ENCODE peak calls at places on chromosomes 6 and 20, in four cellular contexts. One of them, this sample, is unnamed.

GRCh38 chr6:20946037-20946436 is 411.8 kb downstream of the CDKAL1 start:
- DNase-seq in K562: no peak
- DNase-seq in GM12878: peak; percentile 43
- DNase-seq in HL-60: peak; percentile 7
- DNase-seq in this sample: peak; percentile 15

GRCh38 chr6:31877651-31878161 is 1.1 kb downstream of the SLC44A4 start:
- DNase-seq in K562: no peak
- DNase-seq in GM12878: no peak
- DNase-seq in HL-60: no peak
- DNase-seq in this sample: no peak

GRCh38 chr6:25747477-25747876 is 7.1 kb upstream of the SLC17A4 start:
- DNase-seq in HL-60: no peak
- DNase-seq in GM12878: no peak
- DNase-seq in K562: no peak
- DNase-seq in this sample: no peak

GRCh38 chr20:46050885-46051284 is 21.9 kb downstream of the SLC12A5 start:
- DNase-seq in GM12878: no peak
- DNase-seq in K562: peak; percentile 40
- DNase-seq in HL-60: no peak
- DNase-seq in this sample: no peak

GRCh38 chr20:24953621-24954133 is 4.6 kb downstream of the CST7 start:
- DNase-seq in GM12878: no peak
- DNase-seq in HL-60: no peak
- DNase-seq in K562: no peak
- DNase-seq in this sample: no peak

GRCh38 chr6:73699656-73700055 is 3.7 kb downstream of the CD109 start:
- DNase-seq in GM12878: no peak
- DNase-seq in HL-60: no peak
- DNase-seq in K562: no peak
- DNase-seq in this sample: no peak

GRCh38 chr6:88983532-88983931 is 20.1 kb upstream of the RNGTT start:
- DNase-seq in HL-60: peak; percentile 67
- DNase-seq in K562: peak; percentile 19
- DNase-seq in GM12878: no peak
- DNase-seq in this sample: no peak

GRCh38 chr20:19935842-19936241 is 81.3 kb upstream of the NAA20 start:
- DNase-seq in HL-60: no peak
- DNase-seq in K562: no peak
- DNase-seq in GM12878: no peak
- DNase-seq in this sample: no peak

GRCh38 chr6:148336901-148337300 is 5.7 kb upstream of the SASH1 start:
- DNase-seq in HL-60: no peak
- DNase-seq in GM12878: no peak
- DNase-seq in K562: no peak
- DNase-seq in this sample: no peak

GRCh38 chr6:6968731-6969552 is 138.8 kb upstream of the RREB1 start:
- DNase-seq in HL-60: no peak
- DNase-seq in GM12878: no peak
- DNase-seq in K562: peak; percentile 75
- DNase-seq in this sample: no peak

GRCh38 chr6:36312854-36313627 is 23.6 kb downstream of the BNIP5 start:
- DNase-seq in HL-60: peak; percentile 77
- DNase-seq in K562: no peak
- DNase-seq in GM12878: peak; percentile 19
- DNase-seq in this sample: no peak

GRCh38 chr6:143731789-143732188 is 54.0 kb downstream of the PHACTR2 start:
- DNase-seq in K562: no peak
- DNase-seq in HL-60: no peak
- DNase-seq in GM12878: no peak
- DNase-seq in this sample: no peak

GRCh38 chr6:42361036-42361435 is 90.7 kb downstream of the TRERF1 start:
- DNase-seq in HL-60: no peak
- DNase-seq in K562: no peak
- DNase-seq in GM12878: no peak
- DNase-seq in this sample: no peak

GRCh38 chr6:90226257-90226656 is 70.4 kb downstream of the BACH2 start:
- DNase-seq in K562: no peak
- DNase-seq in HL-60: no peak
- DNase-seq in GM12878: no peak
- DNase-seq in this sample: no peak

GRCh38 chr6:125789576-125790402 is 971 bp upstream of the NCOA7 start:
- DNase-seq in K562: peak; percentile 91
- DNase-seq in GM12878: no peak
- DNase-seq in HL-60: peak; percentile 69
- DNase-seq in this sample: no peak

GRCh38 chr6:2640551-2640950 is 110.2 kb downstream of the MYLK4 start:
- DNase-seq in HL-60: no peak
- DNase-seq in GM12878: no peak
- DNase-seq in K562: no peak
- DNase-seq in this sample: no peak

GRCh38 chr6:150745896-150746295 is 119.6 kb upstream of the MTHFD1L start:
- DNase-seq in K562: no peak
- DNase-seq in HL-60: no peak
- DNase-seq in GM12878: no peak
- DNase-seq in this sample: no peak

GRCh38 chr6:79048611-79049010 is 29.4 kb downstream of the PHIP start:
- DNase-seq in GM12878: no peak
- DNase-seq in HL-60: peak; percentile 7
- DNase-seq in K562: peak; percentile 42
- DNase-seq in this sample: no peak

GRCh38 chr6:116169880-116170279 is 43.9 kb upstream of the COL10A1 start:
- DNase-seq in GM12878: no peak
- DNase-seq in K562: no peak
- DNase-seq in HL-60: no peak
- DNase-seq in this sample: no peak

GRCh38 chr6:150541587-150541986 is 58.1 kb upstream of the PLEKHG1 start:
- DNase-seq in K562: no peak
- DNase-seq in GM12878: no peak
- DNase-seq in HL-60: no peak
- DNase-seq in this sample: no peak

GRCh38 chr6:34514593-34515472 is 41.3 kb downstream of the SPDEF start:
- DNase-seq in K562: peak; percentile 81
- DNase-seq in HL-60: no peak
- DNase-seq in GM12878: no peak
- DNase-seq in this sample: no peak

GRCh38 chr20:5544175-5544574 is 206.0 kb upstream of the SHLD1 start:
- DNase-seq in K562: no peak
- DNase-seq in HL-60: no peak
- DNase-seq in GM12878: no peak
- DNase-seq in this sample: no peak

GRCh38 chr20:62762376-62762775 is 33.9 kb upstream of the MRGBP start:
- DNase-seq in GM12878: no peak
- DNase-seq in K562: no peak
- DNase-seq in HL-60: no peak
- DNase-seq in this sample: no peak

GRCh38 chr6:133890941-133891813 is 2.3 kb downstream of the TCF21 start:
- DNase-seq in GM12878: no peak
- DNase-seq in HL-60: no peak
- DNase-seq in K562: peak; percentile 12
- DNase-seq in this sample: no peak

GRCh38 chr6:48535569-48535968 is 424.6 kb upstream of the PTCHD4 start:
- DNase-seq in K562: no peak
- DNase-seq in GM12878: no peak
- DNase-seq in HL-60: peak; percentile 4
- DNase-seq in this sample: no peak

GRCh38 chr6:40906759-40907158 is 132.3 kb downstream of the UNC5CL start:
- DNase-seq in K562: no peak
- DNase-seq in HL-60: no peak
- DNase-seq in GM12878: no peak
- DNase-seq in this sample: no peak

GRCh38 chr6:98014791-98015201 is 731.8 kb upstream of the MMS22L start:
- DNase-seq in GM12878: no peak
- DNase-seq in K562: no peak
- DNase-seq in HL-60: no peak
- DNase-seq in this sample: no peak

GRCh38 chr6:31792741-31793140 is 2.8 kb downstream of the VARS1 start:
- DNase-seq in HL-60: no peak
- DNase-seq in GM12878: no peak
- DNase-seq in K562: peak; percentile 60
- DNase-seq in this sample: no peak

GRCh38 chr6:130020892-130021483 is 2.6 kb downstream of the L3MBTL3 start:
- DNase-seq in GM12878: peak; percentile 72
- DNase-seq in HL-60: peak; percentile 87
- DNase-seq in K562: peak; percentile 90
- DNase-seq in this sample: peak; percentile 33

GRCh38 chr6:40520108-40520507 is 67.1 kb downstream of the LRFN2 start:
- DNase-seq in K562: no peak
- DNase-seq in HL-60: no peak
- DNase-seq in GM12878: no peak
- DNase-seq in this sample: no peak

GRCh38 chr6:81985191-81985590 is 232.7 kb upstream of the TENT5A start:
- DNase-seq in GM12878: no peak
- DNase-seq in HL-60: no peak
- DNase-seq in K562: no peak
- DNase-seq in this sample: no peak

GRCh38 chr6:68760941-68761676 is 126.0 kb downstream of the ADGRB3 start:
- DNase-seq in HL-60: no peak
- DNase-seq in GM12878: no peak
- DNase-seq in K562: peak; percentile 79
- DNase-seq in this sample: no peak

GRCh38 chr20:45358282-45359068 is 4.5 kb upstream of the SYS1 start:
- DNase-seq in GM12878: no peak
- DNase-seq in HL-60: peak; percentile 55
- DNase-seq in K562: peak; percentile 55
- DNase-seq in this sample: no peak

GRCh38 chr6:37675606-37676005 is 22.1 kb downstream of the MDGA1 start:
- DNase-seq in HL-60: no peak
- DNase-seq in GM12878: no peak
- DNase-seq in K562: no peak
- DNase-seq in this sample: no peak

GRCh38 chr6:106517699-106518098 is 111.6 kb downstream of the RTN4IP1 start:
- DNase-seq in HL-60: peak; percentile 67
- DNase-seq in K562: no peak
- DNase-seq in GM12878: no peak
- DNase-seq in this sample: no peak

GRCh38 chr6:106518748-106519147 is 110.5 kb downstream of the RTN4IP1 start:
- DNase-seq in HL-60: no peak
- DNase-seq in K562: no peak
- DNase-seq in GM12878: no peak
- DNase-seq in this sample: no peak

GRCh38 chr6:106522557-106522956 is 106.7 kb downstream of the RTN4IP1 start:
- DNase-seq in GM12878: no peak
- DNase-seq in K562: no peak
- DNase-seq in HL-60: peak; percentile 72
- DNase-seq in this sample: no peak

GRCh38 chr6:106520711-106521367 is 108.5 kb downstream of the RTN4IP1 start:
- DNase-seq in HL-60: peak; percentile 85
- DNase-seq in GM12878: peak; percentile 95
- DNase-seq in K562: peak; percentile 88
- DNase-seq in this sample: no peak

GRCh38 chr6:106519460-106520394 is 109.6 kb downstream of the RTN4IP1 start:
- DNase-seq in GM12878: peak; percentile 89
- DNase-seq in K562: peak; percentile 77
- DNase-seq in HL-60: peak; percentile 92
- DNase-seq in this sample: no peak
- TF ChIP-seq SPI1 in GM12878: peak; percentile 72
- TF ChIP-seq SPI1 in K562: peak; percentile 22
- TF ChIP-seq SPI1 in HL-60: peak; percentile 74
- TF ChIP-seq SPI1 in this sample: peak; percentile 67

DNA sequence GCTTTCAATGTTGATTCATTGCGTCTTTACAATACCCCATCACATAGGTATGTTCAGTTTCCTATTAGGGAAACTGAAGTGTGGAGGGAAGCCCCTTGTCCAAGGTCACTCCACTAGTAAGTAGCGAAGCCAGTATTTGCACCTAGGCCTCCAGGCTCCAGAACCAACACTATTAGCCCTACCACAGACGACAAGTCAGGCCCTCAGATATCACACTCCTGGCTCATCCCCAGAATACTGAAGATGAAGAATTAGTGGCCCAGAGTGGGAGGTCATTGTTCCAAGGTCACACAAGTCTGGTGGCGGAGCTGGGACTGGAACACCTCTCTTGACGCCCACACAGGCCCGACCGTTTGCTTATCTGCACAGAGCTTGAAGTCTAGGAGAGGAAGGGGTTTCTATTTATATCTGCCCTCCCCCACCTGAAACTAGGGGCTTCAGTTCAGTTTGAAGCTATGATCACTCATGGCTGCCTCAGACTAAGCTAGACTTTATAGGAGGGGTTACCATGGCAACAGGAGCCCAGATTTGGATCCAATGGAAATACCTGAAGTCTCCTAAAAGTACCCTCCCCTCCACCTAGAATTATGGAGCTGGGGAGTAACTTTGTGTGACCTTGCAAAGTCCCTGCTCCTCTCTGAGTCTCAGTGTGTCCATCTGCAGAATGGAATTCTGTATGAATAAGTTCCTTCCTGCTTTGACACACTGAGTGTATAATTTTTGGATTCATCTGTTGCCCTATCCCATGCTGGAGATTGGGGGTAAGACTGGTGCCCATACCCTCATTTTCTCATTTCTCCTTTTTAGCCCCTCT is 2.2 kb downstream of the SNTA1 start:
- DNase-seq in K562: peak; percentile 83
- DNase-seq in HL-60: no peak
- DNase-seq in GM12878: no peak
- DNase-seq in this sample: no peak
- TF ChIP-seq SPI1 in K562: no peak
- TF ChIP-seq SPI1 in HL-60: no peak
- TF ChIP-seq SPI1 in GM12878: no peak
- TF ChIP-seq SPI1 in this sample: peak; percentile 15

GRCh38 chr6:101445527-101445926 is 52.0 kb downstream of the GRIK2 start:
- DNase-seq in HL-60: no peak
- DNase-seq in K562: no peak
- DNase-seq in GM12878: no peak
- DNase-seq in this sample: no peak
- TF ChIP-seq SPI1 in HL-60: no peak
- TF ChIP-seq SPI1 in K562: no peak
- TF ChIP-seq SPI1 in GM12878: no peak
- TF ChIP-seq SPI1 in this sample: no peak

GRCh38 chr6:169095153-169095552 is 158.5 kb downstream of the THBS2 start:
- DNase-seq in GM12878: no peak
- DNase-seq in K562: no peak
- DNase-seq in HL-60: no peak
- DNase-seq in this sample: no peak

GRCh38 chr6:169096326-169096882 is 157.2 kb downstream of the THBS2 start:
- DNase-seq in HL-60: no peak
- DNase-seq in GM12878: no peak
- DNase-seq in K562: no peak
- DNase-seq in this sample: no peak

GRCh38 chr6:169092375-169092774 is 161.3 kb downstream of the THBS2 start:
- DNase-seq in GM12878: no peak
- DNase-seq in K562: no peak
- DNase-seq in HL-60: no peak
- DNase-seq in this sample: no peak

GRCh38 chr6:169093770-169094553 is 159.7 kb downstream of the THBS2 start:
- DNase-seq in GM12878: no peak
- DNase-seq in HL-60: no peak
- DNase-seq in K562: no peak
- DNase-seq in this sample: no peak

GRCh38 chr6:169093121-169093723 is 160.4 kb downstream of the THBS2 start:
- DNase-seq in GM12878: no peak
- DNase-seq in HL-60: no peak
- DNase-seq in K562: no peak
- DNase-seq in this sample: no peak
- TF ChIP-seq SPI1 in GM12878: no peak
- TF ChIP-seq SPI1 in HL-60: no peak
- TF ChIP-seq SPI1 in K562: no peak
- TF ChIP-seq SPI1 in this sample: no peak